ENCODE peak calls at places on chromosome 20, in six cellular contexts. A is neural progenitor cell; R is endothelial cell of umbilical vein; N is CD8-positive, alpha-beta T cell; T is effector memory CD4-positive, alpha-beta T cell; V is NT2/D1. C is an unnamed sample.

GRCh38 chr20:50491926-50492634 is 18.1 kb upstream of the PTPN1 start:
- DNase-seq in A (no peak), R (no peak), N (no peak), T (no peak), V (no peak), C (no peak)

GRCh38 chr20:19302714-19303113 is 90.3 kb downstream of the SLC24A3 start:
- DNase-seq in A (no peak), R (no peak), N (no peak), T (no peak), V (no peak), C (no peak)

GRCh38 chr20:32474717-32474966 is 110.5 kb downstream of the NOL4L start:
- DNase-seq in A (no peak), R (no peak), N (no peak), T (no peak), V (no peak), C (no peak)

GRCh38 chr20:1033751-1034419 is 31.8 kb upstream of the RSPO4 start:
- DNase-seq in A (no peak), R (no peak), N (no peak), T (no peak), V (no peak), C (no peak)

GRCh38 chr20:37327748-37328147 is 18.2 kb upstream of the SRC start:
- DNase-seq in A (no peak), R (no peak), N (no peak), T (no peak), V (no peak), C (no peak)

GRCh38 chr20:3621111-3621510 is 42.1 kb downstream of the GFRA4 start:
- DNase-seq in A (peak; percentile 57), R (no peak), N (no peak), T (no peak), V (no peak), C (no peak)

GRCh38 chr20:21189761-21190523 is 64.1 kb downstream of the KIZ start:
- DNase-seq in A (peak; percentile 95), R (no peak), N (no peak), T (no peak), V (peak; percentile 84), C (peak; percentile 71)

GRCh38 chr20:33656783-33657703 is 5.1 kb upstream of the C20orf144 start:
- DNase-seq in A (no peak), R (no peak), N (no peak), T (no peak), V (no peak), C (no peak)

GRCh38 chr20:11376406-11376805 is 541.3 kb upstream of the BTBD3 start:
- DNase-seq in A (no peak), R (no peak), N (no peak), T (no peak), V (no peak), C (no peak)

GRCh38 chr20:59441860-59442810 is 141.7 kb downstream of the EDN3 start:
- DNase-seq in A (no peak), R (no peak), N (no peak), T (no peak), V (no peak), C (no peak)

GRCh38 chr20:11891827-11892521 is 25.7 kb upstream of the BTBD3 start:
- DNase-seq in A (peak; percentile 95), R (peak; percentile 79), N (no peak), T (no peak), V (peak; percentile 66), C (peak; percentile 75)

GRCh38 chr20:63848003-63848911 is 13.0 kb upstream of the ABHD16B start:
- DNase-seq in A (no peak), R (no peak), N (no peak), T (no peak), V (no peak), C (no peak)

GRCh38 chr20:63854766-63855362 is 6.4 kb upstream of the ABHD16B start:
- DNase-seq in A (peak; percentile 47), R (no peak), N (no peak), T (no peak), V (no peak), C (no peak)

GRCh38 chr20:63847374-63848002 is 13.8 kb upstream of the ABHD16B start:
- DNase-seq in A (peak; percentile 74), R (peak; percentile 61), N (no peak), T (no peak), V (no peak), C (peak; percentile 82)

GRCh38 chr20:63854069-63854765 is 7.1 kb upstream of the ABHD16B start:
- DNase-seq in A (no peak), R (no peak), N (no peak), T (no peak), V (no peak), C (no peak)

DNA sequence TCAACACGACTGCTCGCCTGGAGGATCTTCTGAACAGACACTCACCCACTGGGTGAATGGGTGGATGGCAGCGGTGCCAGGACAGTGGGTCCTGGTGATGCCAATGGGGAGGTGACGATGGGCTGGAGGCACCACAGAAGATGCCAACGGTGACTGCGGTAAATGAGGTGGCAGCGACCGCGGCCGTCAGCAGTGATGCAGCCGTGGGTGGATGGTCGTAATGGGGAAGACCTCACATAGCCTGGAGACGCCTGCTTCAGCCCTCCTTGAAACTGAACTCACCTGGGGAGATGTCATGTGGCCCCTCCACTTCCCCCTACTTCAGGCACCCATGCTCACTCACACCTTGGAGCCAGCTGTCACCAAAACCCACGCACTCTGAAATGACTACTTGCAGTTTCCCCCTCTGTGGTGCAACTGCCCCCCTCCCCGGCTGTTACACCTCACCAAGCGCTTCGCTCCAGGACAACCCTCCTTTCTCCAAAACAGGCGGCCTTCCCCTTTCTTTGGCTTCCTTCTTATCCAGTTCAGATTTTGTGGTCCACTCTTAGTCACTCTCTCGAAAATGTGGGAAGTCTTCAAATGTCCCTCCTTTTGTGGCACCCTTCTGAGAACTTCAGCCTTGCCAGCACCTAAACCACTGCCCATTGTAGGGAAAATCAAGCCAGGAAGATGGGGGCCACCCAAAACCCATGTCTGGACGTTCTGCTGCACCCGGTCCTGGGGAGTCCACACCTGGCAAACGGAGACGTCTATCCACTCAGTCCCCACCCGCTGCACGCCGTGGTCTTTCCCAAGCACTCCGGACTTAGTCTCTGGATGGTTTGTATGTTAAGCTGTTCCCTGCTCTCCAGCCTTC is 10.4 kb upstream of the ABHD16B start:
- DNase-seq in A (no peak), R (no peak), N (no peak), T (no peak), V (no peak), C (no peak)
- H3K36me3 ChIP-seq in A (no peaks in the 10 kb centered on the region), R (no peaks in the 10 kb centered on the region), N (no peaks in the 10 kb centered on the region), T (no peaks in the 10 kb centered on the region), V (no peaks in the 10 kb centered on the region), C (no peaks in the 10 kb centered on the region)

DNA sequence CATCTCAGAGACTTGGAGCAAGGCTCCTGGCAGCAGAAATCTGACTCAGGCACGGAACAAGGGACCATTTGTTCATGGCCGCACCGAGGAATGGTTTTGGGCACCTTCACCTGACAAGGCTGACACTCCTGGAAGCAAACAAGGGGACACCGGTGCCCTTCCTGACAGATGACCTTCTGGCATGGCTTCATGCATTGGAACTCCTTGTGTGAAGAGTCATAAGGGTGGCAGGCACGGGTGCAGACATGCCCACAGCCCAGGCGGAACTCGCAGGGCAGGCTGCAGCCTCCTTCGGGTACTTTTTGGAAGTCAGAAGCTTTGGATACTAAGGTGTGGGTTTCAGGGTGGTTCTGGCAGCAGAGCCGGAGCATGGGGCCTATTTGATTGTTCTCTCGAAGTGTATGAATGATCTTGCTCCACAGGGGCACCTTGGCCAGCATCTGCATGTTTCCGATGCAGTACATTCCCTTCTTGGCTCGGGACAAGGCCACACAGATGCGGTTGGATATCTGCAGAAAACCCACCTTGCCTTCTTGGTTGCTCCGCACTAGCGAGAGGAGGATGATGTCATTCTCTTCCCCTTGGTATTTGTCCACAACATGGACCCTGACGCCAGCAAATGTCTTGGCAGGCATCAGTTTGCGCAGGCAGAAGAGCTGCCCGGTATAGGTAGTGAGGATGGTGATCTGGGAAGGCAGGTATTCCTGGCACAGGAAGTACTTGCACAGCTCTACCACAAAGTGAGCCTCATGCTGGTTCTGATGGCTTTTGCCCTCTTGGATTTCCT is 28.8 kb downstream of the ZNFX1 start:
- DNase-seq in A (no peak), R (no peak), N (no peak), T (no peak), V (no peak), C (no peak)
- H3K27me3 ChIP-seq in A (no peaks in the 10 kb centered on the region), R (no peaks in the 10 kb centered on the region), N (no peaks in the 10 kb centered on the region), T (no peaks in the 10 kb centered on the region), V (no peaks in the 10 kb centered on the region), C (no peaks in the 10 kb centered on the region)

DNA sequence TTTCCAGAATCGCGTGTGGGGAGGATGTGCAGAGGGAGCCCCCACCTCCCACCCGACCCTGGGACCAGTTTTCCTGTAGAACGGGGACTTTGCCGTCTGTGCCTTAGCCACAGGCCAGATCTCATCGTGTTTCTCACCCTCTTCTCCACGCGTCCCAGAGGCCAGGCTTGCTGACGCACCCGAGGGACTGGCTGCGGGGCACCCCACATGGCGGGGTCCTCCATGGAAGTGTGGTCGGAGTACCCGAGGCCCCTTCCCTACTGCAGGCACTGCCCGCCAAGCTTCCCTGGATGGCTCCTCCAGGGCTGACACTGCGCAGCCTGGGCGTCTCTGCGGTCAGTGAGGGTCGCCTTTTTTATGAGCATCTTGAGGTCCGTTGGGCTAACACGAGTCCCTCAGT is 346.5 kb downstream of the CDH4 start:
- DNase-seq in A (no peak), R (no peak), N (no peak), T (no peak), V (no peak), C (no peak)
- H3K9me3 ChIP-seq in A (no peaks in the 10 kb centered on the region), R (peaks cover 10% of the 10 kb centered on the region), N (no peaks in the 10 kb centered on the region), T (no peaks in the 10 kb centered on the region), V (peaks cover 34% of the 10 kb centered on the region), C (no peaks in the 10 kb centered on the region)

GRCh38 chr20:34768105-34768504 is 57.3 kb downstream of the NCOA6 start:
- DNase-seq in A (no peak), R (peak; percentile 14), N (no peak), T (no peak), V (no peak), C (no peak)
- H3K36me3 ChIP-seq in A (peaks cover 2% of the 10 kb centered on the region), R (peaks cover 6% of the 10 kb centered on the region), N (peaks cover 19% of the 10 kb centered on the region), T (peaks cover 32% of the 10 kb centered on the region), V (peaks cover 54% of the 10 kb centered on the region), C (no peaks in the 10 kb centered on the region)

C was measured in iPS DF 6.9.